ENCODE peak calls at places on chromosomes 2 and 18, in seven cellular contexts. Y is astrocyte, B is GM23248, O is fibroblast of lung, X is right cardiac atrium, V is IMR-90, E is left ventricle myocardium inferior. A is an unnamed sample. For H3K27me3 and H3K4me1, the result is how much of the 10 kb centered on the place peaks cover.

GRCh38 chr2:219120082-219120481 is 40.5 kb downstream of the NHEJ1 start:
- DNase-seq in Y (peak), B (no peak), O (peak), X (no peak), V (no peak), E (no peak), A (no peak)

GRCh38 chr2:185372188-185372587 is 366.4 kb upstream of the FSIP2 start:
- DNase-seq in Y (peak), B (peak), O (peak), X (no peak), V (no peak), E (no peak), A (no peak)

GRCh38 chr2:64650722-64651338 is 2.9 kb downstream of the SERTAD2 start:
- DNase-seq in Y (no peak), B (no peak), O (no peak), X (no peak), V (no peak), E (no peak), A (no peak)

GRCh38 chr2:30209227-30209626 is 22.1 kb upstream of the LBH start:
- DNase-seq in Y (no peak), B (no peak), O (no peak), X (no peak), V (no peak), E (no peak), A (no peak)

GRCh38 chr2:13572466-13572865 is 855.7 kb downstream of the TRIB2 start:
- DNase-seq in Y (peak), B (peak), O (peak), X (no peak), V (no peak), E (no peak), A (no peak)

GRCh38 chr2:47916437-47916836 is 10.1 kb upstream of the FBXO11 start:
- DNase-seq in Y (no peak), B (no peak), O (no peak), X (no peak), V (no peak), E (no peak), A (no peak)

GRCh38 chr2:56770490-56770889 is 586.7 kb downstream of the CCDC85A start:
- DNase-seq in Y (peak), B (peak), O (peak), X (no peak), V (peak), E (no peak), A (no peak)

GRCh38 chr2:168091986-168092385 is 155.4 kb downstream of the STK39 start:
- DNase-seq in Y (no peak), B (no peak), O (no peak), X (no peak), V (no peak), E (no peak), A (no peak)

GRCh38 chr18:51010218-51010617 is 19.8 kb upstream of the SMAD4 start:
- DNase-seq in Y (no peak), B (peak), O (no peak), X (no peak), V (no peak), E (no peak), A (no peak)

GRCh38 chr18:57915848-57916596 is 112.9 kb upstream of the ATP8B1 start:
- DNase-seq in Y (no peak), B (no peak), O (no peak), X (peak), V (peak), E (no peak), A (no peak)

GRCh38 chr18:79411614-79412526 is 16.1 kb downstream of the NFATC1 start:
- DNase-seq in Y (no peak), B (no peak), O (no peak), X (no peak), V (no peak), E (peak), A (peak)

GRCh38 chr2:62968168-62968567 is 82.5 kb upstream of the OTX1 start:
- DNase-seq in Y (no peak), B (no peak), O (no peak), X (no peak), V (no peak), E (no peak), A (no peak)

GRCh38 chr2:12296915-12297314 is 419.8 kb upstream of the TRIB2 start:
- DNase-seq in Y (no peak), B (no peak), O (no peak), X (no peak), V (no peak), E (no peak), A (no peak)

GRCh38 chr2:37793004-37793403 is 121.6 kb upstream of the CDC42EP3 start:
- DNase-seq in Y (no peak), B (no peak), O (no peak), X (no peak), V (no peak), E (no peak), A (no peak)

GRCh38 chr2:242056026-242056425 is 186.5 kb downstream of the RTP5 start:
- DNase-seq in Y (no peak), B (no peak), O (no peak), X (no peak), V (no peak), E (no peak), A (no peak)

GRCh38 chr2:242052421-242052820 is 182.9 kb downstream of the RTP5 start:
- DNase-seq in Y (no peak), B (no peak), O (no peak), X (no peak), V (no peak), E (no peak), A (no peak)

GRCh38 chr2:242054881-242055801 is 185.6 kb downstream of the RTP5 start:
- DNase-seq in Y (no peak), B (no peak), O (no peak), X (no peak), V (no peak), E (no peak), A (no peak)

GRCh38 chr2:242054406-242054805 is 184.9 kb downstream of the RTP5 start:
- DNase-seq in Y (no peak), B (no peak), O (no peak), X (no peak), V (no peak), E (no peak), A (no peak)

GRCh38 chr2:242053921-242054320 is 184.4 kb downstream of the RTP5 start:
- DNase-seq in Y (no peak), B (no peak), O (no peak), X (no peak), V (no peak), E (no peak), A (no peak)
- H3K27me3 ChIP-seq in Y (under half), B (under half), O (under half), X (under half), V (half or more), E (under half), A (under half)

GRCh38 chr2:23924589-23925359 is 2.1 kb downstream of the ATAD2B start:
- DNase-seq in Y (no peak), B (peak), O (no peak), X (no peak), V (no peak), E (no peak), A (no peak)
- H3K4me1 ChIP-seq in Y (under half), B (under half), O (under half), X (under half), V (under half), E (half or more), A (under half)

GRCh38 chr2:130337735-130338325 is 4.9 kb upstream of the IMP4 start:
- DNase-seq in Y (peak), B (peak), O (peak), X (no peak), V (peak), E (no peak), A (no peak)
- H3K4me3 ChIP-seq in Y (peak), B (no peak), O (no peak), X (no peak), V (peak), E (peak), A (peak)

DNA sequence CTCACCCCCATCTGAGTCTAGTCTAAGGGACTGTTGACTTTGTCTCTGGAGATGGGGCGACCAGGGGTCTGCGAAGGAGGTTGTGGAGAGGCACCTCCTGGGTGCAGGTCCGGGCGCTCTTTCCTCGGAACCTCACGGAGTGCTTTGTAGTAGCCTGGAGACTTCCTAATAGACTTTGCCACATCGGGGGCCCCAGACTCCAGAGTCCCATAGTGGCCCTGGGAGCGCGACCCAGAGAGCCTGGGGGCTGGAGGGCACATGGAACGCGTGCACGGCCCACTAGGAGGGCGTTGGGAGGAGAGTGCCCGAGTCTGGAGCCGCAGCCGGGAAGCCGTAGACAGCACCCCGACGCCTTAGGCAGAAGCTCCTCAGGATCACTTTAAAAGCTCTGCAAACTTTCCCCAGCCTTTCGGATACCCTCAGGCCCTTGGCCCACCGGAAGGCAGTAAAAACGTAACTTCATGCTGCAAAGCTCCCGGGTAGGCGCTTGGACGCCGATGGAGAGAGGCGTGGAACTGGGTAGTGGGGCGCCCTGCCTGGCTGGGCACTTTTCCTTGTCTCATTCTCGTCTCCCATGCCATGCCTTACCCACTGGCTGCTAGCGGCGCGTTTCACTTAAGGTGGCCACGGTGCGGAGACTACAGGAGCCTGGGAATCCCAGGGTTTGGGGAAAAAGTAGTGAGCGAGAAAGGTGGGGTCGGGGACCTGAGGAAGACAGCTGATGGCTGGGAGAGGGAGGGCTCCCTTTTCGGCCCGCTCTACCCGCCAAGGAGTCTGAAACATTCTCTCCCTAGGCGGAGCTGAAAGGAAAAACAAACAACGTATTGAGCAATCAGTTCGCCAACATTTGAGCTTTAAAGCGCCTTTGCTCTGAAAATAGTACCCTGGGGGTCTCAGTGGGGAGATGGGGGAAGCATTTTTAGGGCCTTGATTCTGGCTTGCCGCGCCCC is 141.7 kb downstream of the MEIS1 start:
- DNase-seq in Y (no peak), B (peak), O (peak), X (peak), V (peak), E (no peak), A (peak)
- H3K27me3 ChIP-seq in Y (under half), B (under half), O (under half), X (under half), V (under half), E (half or more), A (half or more)

DNA sequence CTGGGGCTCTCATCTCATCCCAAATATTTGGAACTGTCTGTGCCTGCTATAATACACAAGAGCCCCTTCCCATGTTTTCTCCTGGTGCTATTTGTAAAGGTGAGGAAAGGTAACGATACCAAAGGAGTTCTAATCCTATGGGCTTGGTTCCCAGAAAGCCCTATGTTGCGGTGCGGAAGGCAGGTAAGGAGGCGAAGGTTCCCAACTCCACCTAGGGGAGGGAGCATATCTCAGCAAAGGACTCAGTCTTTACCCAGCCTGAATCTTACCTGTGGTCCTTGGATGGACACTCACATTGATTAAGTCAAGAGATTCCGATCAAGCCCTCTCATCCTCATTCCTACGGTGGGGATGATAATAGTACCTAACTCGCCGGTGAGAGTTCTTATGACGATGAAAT is 140.1 kb downstream of the BCL2 start:
- DNase-seq in Y (no peak), B (no peak), O (no peak), X (no peak), V (no peak), E (no peak), A (no peak)
- H3K4me1 ChIP-seq in Y (under half), B (under half), O (under half), X (under half), V (under half), E (under half), A (under half)

GRCh38 chr2:165293439-165294420 is 54.5 kb downstream of the SCN2A start:
- DNase-seq in Y (peak), B (peak), O (peak), X (no peak), V (peak), E (no peak), A (no peak)
- H3K4me3 ChIP-seq in Y (peak), B (peak), O (no peak), X (no peak), V (peak), E (no peak), A (no peak)

GRCh38 chr2:240045098-240045497 is 8.2 kb downstream of the OR6B3 start:
- DNase-seq in Y (no peak), B (no peak), O (no peak), X (no peak), V (no peak), E (no peak), A (no peak)

GRCh38 chr2:240043279-240043990 is 9.9 kb downstream of the OR6B3 start:
- DNase-seq in Y (no peak), B (no peak), O (no peak), X (no peak), V (no peak), E (no peak), A (no peak)

DNA sequence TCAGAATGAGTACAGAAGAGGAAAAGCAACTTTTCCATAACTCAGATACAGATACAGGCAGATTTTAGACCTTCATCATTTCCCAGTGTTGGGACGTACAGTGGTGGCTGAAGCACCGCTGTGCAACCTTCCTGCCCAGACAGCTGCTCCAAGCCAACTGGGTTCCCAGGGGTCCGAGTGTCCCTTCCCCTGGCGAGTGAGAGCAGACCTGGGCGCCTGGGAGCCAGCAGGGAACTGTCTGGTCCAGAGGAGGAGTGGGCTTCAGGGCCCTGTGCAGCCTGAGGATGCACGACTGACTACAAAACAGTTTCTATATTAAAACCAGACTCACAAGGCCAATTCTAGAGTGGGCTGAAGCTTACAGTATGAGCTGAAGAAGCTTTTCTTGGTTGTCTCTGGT is 11.1 kb upstream of the OR6B2 start:
- DNase-seq in Y (no peak), B (no peak), O (no peak), X (no peak), V (no peak), E (no peak), A (no peak)
- H3K27me3 ChIP-seq in Y (under half), B (under half), O (under half), X (under half), V (under half), E (half or more), A (under half)

GRCh38 chr2:120237491-120237902 is 14.3 kb upstream of the TMEM185B start:
- DNase-seq in Y (peak), B (peak), O (peak), X (no peak), V (peak), E (no peak), A (no peak)

GRCh38 chr2:120236791-120237190 is 13.6 kb upstream of the TMEM185B start:
- DNase-seq in Y (no peak), B (no peak), O (no peak), X (no peak), V (no peak), E (no peak), A (no peak)

GRCh38 chr2:120233292-120233691 is 10.1 kb upstream of the TMEM185B start:
- DNase-seq in Y (no peak), B (no peak), O (no peak), X (no peak), V (no peak), E (no peak), A (peak)

GRCh38 chr2:120236296-120236695 is 13.1 kb upstream of the TMEM185B start:
- DNase-seq in Y (no peak), B (no peak), O (no peak), X (no peak), V (no peak), E (no peak), A (no peak)

DNA sequence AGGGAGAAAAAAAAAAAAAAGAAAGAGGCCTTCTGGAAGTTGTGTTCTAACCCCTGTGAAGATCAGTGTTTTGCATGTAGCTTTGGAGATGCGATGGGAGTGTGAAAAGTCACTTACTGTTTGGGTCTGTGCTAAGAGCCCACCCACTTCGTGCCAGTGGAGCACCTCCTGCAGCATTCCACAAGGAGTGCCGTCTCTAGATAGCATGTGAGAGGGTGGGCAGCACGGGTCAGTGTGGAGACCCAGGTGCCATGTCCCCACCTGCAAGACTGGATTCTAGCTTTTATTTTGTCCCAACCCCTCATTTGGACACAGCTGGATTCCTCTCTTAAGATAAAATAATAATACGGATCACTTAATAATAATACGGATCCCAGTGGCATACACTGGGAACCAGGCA is 12.5 kb upstream of the TMEM185B start:
- DNase-seq in Y (no peak), B (no peak), O (no peak), X (no peak), V (no peak), E (no peak), A (peak)
- H3K4me1 ChIP-seq in Y (under half), B (under half), O (under half), X (under half), V (under half), E (under half), A (under half)